ENCODE peak calls at places on chromosome 4, in five cellular contexts. One of them, this sample, is unnamed.

GRCh38 chr4:124295413-124295812 is 417.1 kb downstream of the ANKRD50 start:
- DNase-seq in testis: no peak
- DNase-seq in ovary: no peak
- DNase-seq in IMR-90: no peak
- DNase-seq in uterus: no peak
- DNase-seq in this sample: no peak

GRCh38 chr4:6546681-6547447 is 28.1 kb upstream of the MAN2B2 start:
- DNase-seq in ovary: peak; percentile 51
- DNase-seq in testis: peak; percentile 81
- DNase-seq in uterus: no peak
- DNase-seq in IMR-90: peak; percentile 72
- DNase-seq in this sample: peak; percentile 33

GRCh38 chr4:105246712-105247111 is 100.0 kb downstream of the TET2 start:
- DNase-seq in IMR-90: peak; percentile 79
- DNase-seq in testis: no peak
- DNase-seq in uterus: peak; percentile 14
- DNase-seq in ovary: no peak
- DNase-seq in this sample: no peak

GRCh38 chr4:5751073-5751917 is 40.3 kb downstream of the EVC start:
- DNase-seq in IMR-90: peak; percentile 81
- DNase-seq in uterus: no peak
- DNase-seq in testis: no peak
- DNase-seq in ovary: no peak
- DNase-seq in this sample: no peak

GRCh38 chr4:59729321-59729720 is 1470.8 kb upstream of the ADGRL3 start:
- DNase-seq in testis: no peak
- DNase-seq in ovary: no peak
- DNase-seq in IMR-90: no peak
- DNase-seq in uterus: no peak
- DNase-seq in this sample: no peak

GRCh38 chr4:185566972-185567749 is 31.9 kb upstream of the PDLIM3 start:
- DNase-seq in IMR-90: peak; percentile 90
- DNase-seq in uterus: peak; percentile 62
- DNase-seq in ovary: no peak
- DNase-seq in testis: peak; percentile 74
- DNase-seq in this sample: peak; percentile 15

GRCh38 chr4:3746701-3747581 is 19.2 kb upstream of the ADRA2C start:
- DNase-seq in uterus: no peak
- DNase-seq in ovary: no peak
- DNase-seq in IMR-90: no peak
- DNase-seq in testis: no peak
- DNase-seq in this sample: no peak

GRCh38 chr4:19857405-19857804 is 394.3 kb upstream of the SLIT2 start:
- DNase-seq in uterus: no peak
- DNase-seq in testis: no peak
- DNase-seq in ovary: no peak
- DNase-seq in IMR-90: peak; percentile 58
- DNase-seq in this sample: no peak

GRCh38 chr4:189845145-189845846 is 95.4 kb upstream of the FRG1 start:
- DNase-seq in testis: no peak
- DNase-seq in IMR-90: peak; percentile 1
- DNase-seq in ovary: no peak
- DNase-seq in uterus: no peak
- DNase-seq in this sample: no peak

GRCh38 chr4:141609243-141609642 is 27.1 kb upstream of the IL15 start:
- DNase-seq in testis: no peak
- DNase-seq in uterus: no peak
- DNase-seq in ovary: no peak
- DNase-seq in IMR-90: no peak
- DNase-seq in this sample: no peak

GRCh38 chr4:26260571-26260970 is 60.2 kb upstream of the RBPJ start:
- DNase-seq in uterus: no peak
- DNase-seq in testis: no peak
- DNase-seq in ovary: no peak
- DNase-seq in IMR-90: no peak
- DNase-seq in this sample: no peak

GRCh38 chr4:140305053-140305452 is 68.4 kb upstream of the SCOC start:
- DNase-seq in IMR-90: no peak
- DNase-seq in testis: no peak
- DNase-seq in uterus: no peak
- DNase-seq in ovary: no peak
- DNase-seq in this sample: peak; percentile 67

GRCh38 chr4:43047044-43047443 is 154.5 kb downstream of the GRXCR1 start:
- DNase-seq in ovary: no peak
- DNase-seq in IMR-90: no peak
- DNase-seq in testis: no peak
- DNase-seq in uterus: no peak
- DNase-seq in this sample: no peak

DNA sequence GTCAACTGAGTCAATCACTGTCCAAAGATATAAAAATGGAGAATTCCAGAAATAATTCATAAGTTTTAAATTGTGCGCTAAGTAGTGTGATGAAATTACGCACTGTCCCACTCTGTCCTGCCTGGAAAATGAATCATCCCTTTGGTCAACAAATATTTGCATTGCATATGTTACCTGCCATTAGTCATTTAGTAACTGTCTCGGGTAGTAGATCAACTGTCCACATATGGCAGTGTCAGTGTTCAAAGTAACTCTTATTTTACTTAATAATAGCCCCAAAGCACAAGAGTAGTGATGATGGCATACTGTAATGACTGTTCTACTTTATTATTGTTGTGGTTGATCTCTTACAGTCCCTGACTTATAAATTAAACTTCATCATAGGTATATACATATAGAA is 3.4 kb downstream of the YTHDC1 start:
- DNase-seq in IMR-90: no peak
- DNase-seq in ovary: no peak
- DNase-seq in testis: no peak
- DNase-seq in uterus: no peak
- DNase-seq in this sample: no peak
- H3K4me1 ChIP-seq in IMR-90: peaks cover 5% of the 10 kb centered on the region
- H3K4me1 ChIP-seq in ovary: peaks cover 13% of the 10 kb centered on the region
- H3K4me1 ChIP-seq in testis: peaks cover 21% of the 10 kb centered on the region
- H3K4me1 ChIP-seq in uterus: no peaks in the 10 kb centered on the region
- H3K4me1 ChIP-seq in this sample: peaks cover 4% of the 10 kb centered on the region

DNA sequence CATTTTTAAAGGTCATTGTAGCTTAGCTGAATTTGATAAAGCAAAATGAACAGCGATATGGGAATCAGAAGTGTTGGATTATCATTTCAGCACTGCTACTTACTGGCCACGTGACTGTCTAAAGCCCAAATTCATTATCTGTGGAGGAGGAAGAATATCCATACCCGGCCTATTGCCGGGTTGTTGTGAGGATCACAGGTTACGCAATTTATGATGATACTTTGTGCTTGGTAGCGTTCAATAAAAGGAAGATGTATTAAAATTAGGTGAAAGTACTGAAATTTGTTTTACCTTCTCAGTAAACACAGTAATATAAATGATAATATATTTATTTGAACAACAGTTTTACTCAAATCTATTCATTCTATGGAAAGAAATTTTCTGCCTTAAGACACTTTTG is 1540.2 kb downstream of the ADGRL3 start:
- DNase-seq in IMR-90: no peak
- DNase-seq in testis: no peak
- DNase-seq in uterus: no peak
- DNase-seq in ovary: no peak
- DNase-seq in this sample: no peak
- TF ChIP-seq POLR2A in IMR-90: no peak
- TF ChIP-seq POLR2A in testis: no peak
- TF ChIP-seq POLR2A in uterus: no peak
- TF ChIP-seq POLR2A in ovary: no peak
- TF ChIP-seq POLR2A in this sample: no peak

DNA sequence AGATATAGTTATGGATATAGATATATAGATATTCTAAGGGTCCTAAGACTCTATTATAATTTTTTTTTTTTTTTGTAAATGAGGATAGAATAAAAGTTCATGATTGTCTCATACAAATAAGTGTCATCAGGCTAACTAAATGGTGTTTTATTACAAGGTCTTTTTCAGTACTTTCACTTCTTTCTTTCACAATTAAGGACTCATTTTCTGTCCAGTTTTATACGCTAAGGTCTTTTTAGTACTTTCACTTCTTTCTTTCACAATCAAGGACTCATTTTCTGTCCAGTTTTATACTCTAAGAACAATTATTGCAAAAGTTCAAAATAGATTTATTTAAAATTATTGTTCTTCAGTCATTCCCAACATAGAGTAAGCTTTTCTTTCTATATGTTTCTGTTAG is 32.7 kb downstream of the RUFY3 start:
- DNase-seq in uterus: no peak
- DNase-seq in ovary: no peak
- DNase-seq in testis: no peak
- DNase-seq in IMR-90: no peak
- DNase-seq in this sample: no peak
- H3K4me3 ChIP-seq in uterus: no peak overlapping the region
- H3K4me3 ChIP-seq in ovary: no peak overlapping the region
- H3K4me3 ChIP-seq in testis: no peak overlapping the region
- H3K4me3 ChIP-seq in IMR-90: no peak overlapping the region
- H3K4me3 ChIP-seq in this sample: no peak overlapping the region

DNA sequence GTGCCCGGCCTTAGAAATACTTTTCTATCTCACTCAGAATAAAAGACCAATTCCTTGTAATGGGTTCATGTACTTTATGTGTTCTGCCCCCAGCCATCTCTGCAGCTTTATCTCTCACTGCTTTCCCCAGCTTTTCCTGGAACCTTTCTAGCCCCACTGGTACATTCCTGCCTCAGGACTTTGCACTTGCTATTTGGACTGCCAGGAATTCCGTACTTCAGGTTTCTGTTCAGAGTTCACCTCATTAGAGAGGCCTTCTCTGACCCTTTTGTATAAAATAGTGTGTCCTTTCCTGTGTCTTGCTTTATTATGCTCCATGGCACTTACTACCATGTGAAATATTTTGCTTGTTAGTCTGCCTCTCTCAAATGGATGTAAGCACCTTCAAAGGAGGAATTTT is 112.5 kb downstream of the PDLIM5 start:
- DNase-seq in IMR-90: no peak
- DNase-seq in ovary: no peak
- DNase-seq in uterus: no peak
- DNase-seq in testis: no peak
- DNase-seq in this sample: no peak
- H3K4me1 ChIP-seq in IMR-90: peaks cover 5% of the 10 kb centered on the region
- H3K4me1 ChIP-seq in ovary: peaks cover 3% of the 10 kb centered on the region
- H3K4me1 ChIP-seq in uterus: peaks cover 20% of the 10 kb centered on the region
- H3K4me1 ChIP-seq in testis: peaks cover 25% of the 10 kb centered on the region
- H3K4me1 ChIP-seq in this sample: peaks cover 8% of the 10 kb centered on the region

GRCh38 chr4:147727476-147728028 is 4.3 kb upstream of the ARHGAP10 start:
- DNase-seq in ovary: no peak
- DNase-seq in testis: no peak
- DNase-seq in IMR-90: peak; percentile 50
- DNase-seq in uterus: no peak
- DNase-seq in this sample: no peak
- TF ChIP-seq POLR2A in ovary: no peak
- TF ChIP-seq POLR2A in testis: no peak
- TF ChIP-seq POLR2A in IMR-90: no peak
- TF ChIP-seq POLR2A in uterus: no peak
- TF ChIP-seq POLR2A in this sample: no peak

GRCh38 chr4:110540606-110541440 is 64.9 kb downstream of the ENPEP start:
- DNase-seq in ovary: no peak
- DNase-seq in testis: no peak
- DNase-seq in IMR-90: peak; percentile 70
- DNase-seq in uterus: no peak
- DNase-seq in this sample: no peak
- H3K4me3 ChIP-seq in ovary: no peak overlapping the region
- H3K4me3 ChIP-seq in testis: no peak overlapping the region
- H3K4me3 ChIP-seq in IMR-90: no peak overlapping the region
- H3K4me3 ChIP-seq in uterus: no peak overlapping the region
- H3K4me3 ChIP-seq in this sample: no peak overlapping the region

This sample was measured in prostate gland.